ENCODE peak calls at places on chromosomes 13 and 19, in four cellular contexts. S is foreskin melanocyte; Y is upper lobe of left lung; W is activated T-cell treated with anti-CD3 and anti-CD28 coated beads, Interleukin-2, amount 50 U/mL, for 48 hours. J is an unnamed sample.

GRCh38 chr13:45615501-45616101 is at the start of gene ERICH6B:
- DNase-seq in S (peak), Y (peak), W (peak), J (peak)

GRCh38 chr13:26112843-26113242 is 61.0 kb upstream of the SHISA2 start:
- DNase-seq in W (no peak), Y (no peak), S (no peak), J (no peak)

GRCh38 chr19:45477713-45478453 is 10.1 kb downstream of the FOSB start:
- DNase-seq in Y (peak), W (peak), S (peak), J (no peak)

GRCh38 chr19:49689133-49690072 is at the start of gene ADM5:
- DNase-seq in Y (peak), W (peak), S (no peak), J (no peak)

GRCh38 chr13:51734786-51735185 is 69.2 kb downstream of the DHRS12 start:
- DNase-seq in W (no peak), S (no peak), Y (no peak), J (no peak)

GRCh38 chr19:35755550-35756371 is 1.1 kb downstream of the HSPB6 start:
- DNase-seq in W (peak), Y (peak), S (no peak), J (peak)

GRCh38 chr19:6273701-6274601 is 5.8 kb downstream of the MLLT1 start:
- DNase-seq in Y (peak), S (peak), W (no peak), J (peak)

GRCh38 chr19:31436121-31436776 is 87.0 kb upstream of the TSHZ3 start:
- DNase-seq in W (no peak), Y (no peak), S (peak), J (peak)

GRCh38 chr13:96700657-96701056 is 293.6 kb downstream of the OXGR1 start:
- DNase-seq in S (no peak), Y (no peak), W (no peak), J (peak)

GRCh38 chr13:59750860-59751259 is 412.9 kb downstream of the DIAPH3 start:
- DNase-seq in S (peak), W (no peak), Y (no peak), J (peak)

GRCh38 chr19:56107626-56108351 is 13.3 kb downstream of the ZNF787 start:
- DNase-seq in W (no peak), Y (peak), S (no peak), J (no peak)

GRCh38 chr19:18117692-18118378 is 20.3 kb downstream of the MAST3 start:
- DNase-seq in S (peak), W (peak), Y (peak), J (peak)

GRCh38 chr19:2112516-2113320 is 16.0 kb downstream of the IZUMO4 start:
- DNase-seq in Y (peak), W (no peak), S (no peak), J (no peak)

GRCh38 chr13:31476266-31476665 is 263.1 kb upstream of the RXFP2 start:
- DNase-seq in W (no peak), Y (no peak), S (no peak), J (peak)

GRCh38 chr13:106661236-106661635 is 93.3 kb upstream of the ARGLU1 start:
- DNase-seq in W (no peak), Y (no peak), S (no peak), J (no peak)

GRCh38 chr13:113836917-113837553 is 26.8 kb downstream of the GAS6 start:
- DNase-seq in W (no peak), S (peak), Y (no peak), J (peak)

GRCh38 chr19:55620410-55620809 is 4.0 kb downstream of the ZNF784 start:
- DNase-seq in S (no peak), Y (no peak), W (peak), J (no peak)

GRCh38 chr19:50794778-50795664 is 4.8 kb downstream of the ACP4 start:
- DNase-seq in W (peak), Y (peak), S (no peak), J (peak)

GRCh38 chr19:15332311-15332996 is at the start of gene BRD4:
- DNase-seq in W (peak), Y (peak), S (no peak), J (peak)

GRCh38 chr19:31639306-31639705 is 290.1 kb upstream of the TSHZ3 start:
- DNase-seq in W (no peak), Y (no peak), S (no peak), J (peak)

GRCh38 chr13:28478127-28478526 is 16.8 kb downstream of the FLT1 start:
- DNase-seq in S (no peak), W (no peak), Y (no peak), J (peak)

GRCh38 chr13:36921902-36922301 is 1.9 kb upstream of the SMAD9 start:
- DNase-seq in W (no peak), S (no peak), Y (no peak), J (no peak)

GRCh38 chr19:43586346-43586745 is 9.6 kb downstream of the IRGQ start:
- DNase-seq in S (no peak), Y (no peak), W (no peak), J (no peak)

GRCh38 chr19:3507371-3508120 is 1.4 kb downstream of the FZR1 start:
- DNase-seq in S (no peak), W (peak), Y (peak), J (no peak)

GRCh38 chr13:107811233-107811632 is 404.1 kb downstream of the LIG4 start:
- DNase-seq in Y (no peak), W (no peak), S (no peak), J (no peak)

GRCh38 chr13:86569974-86570373 is 770.8 kb upstream of the SLITRK6 start:
- DNase-seq in S (no peak), W (no peak), Y (no peak), J (no peak)

GRCh38 chr19:11797491-11797890 is 832 bp upstream of the ZNF491 start:
- DNase-seq in W (peak), Y (peak), S (peak), J (peak)

GRCh38 chr13:40490086-40490723 is 176.2 kb downstream of the FOXO1 start:
- DNase-seq in Y (no peak), W (no peak), S (no peak), J (no peak)

GRCh38 chr13:50981686-50982085 is 72.1 kb downstream of the RNASEH2B start:
- DNase-seq in Y (no peak), S (no peak), W (no peak), J (no peak)

GRCh38 chr13:97256343-97256783 is 34.2 kb downstream of the MBNL2 start:
- DNase-seq in Y (no peak), W (no peak), S (no peak), J (peak)

GRCh38 chr19:55451522-55452380 is 8.7 kb upstream of the SHISA7 start:
- DNase-seq in W (peak), Y (peak), S (no peak), J (no peak)

GRCh38 chr19:10043286-10043927 is 30.1 kb downstream of the RDH8 start:
- DNase-seq in W (no peak), Y (no peak), S (peak), J (peak)

J was measured in fibroblast of mammary gland.